ENCODE peak calls at places on chromosomes 11 and 22, in six cellular contexts. P is endothelial cell; J is Right ventricle myocardium inferior; Y is activated naive CD8-positive, alpha-beta T cell treated with anti-CD3 and anti-CD28 coated beads, Interleukin-2, amount 10 ng/mL, durations not matched to agents 7 days and 5 days; Q is neural crest cell; L is NCI-H1436 treated with DMSO at 0.1 percent for 48 hours. D is an unnamed sample.

GRCh38 chr11:7574491-7575129 is 60.8 kb downstream of the PPFIBP2 start:
- DNase-seq in Q (no peak), Y (no peak), J (no peak), P (no peak), L (no peak), D (no peak)

GRCh38 chr22:46065733-46066454 is 84.4 kb upstream of the PPARA start:
- DNase-seq in P (no peak), J (no peak), L (no peak), Q (no peak), Y (no peak), D (no peak)

GRCh38 chr11:46972343-46972742 is 35.8 kb downstream of the CSTPP1 start:
- DNase-seq in L (no peak), P (no peak), Y (no peak), Q (no peak), J (no peak), D (no peak)

GRCh38 chr22:36991220-36991619 is 28.0 kb downstream of the TST start:
- DNase-seq in J (no peak), Q (no peak), Y (no peak), P (no peak), L (no peak), D (no peak)

GRCh38 chr22:45009881-45010531 is at the start of gene PHF21B:
- DNase-seq in Q (peak), P (peak), Y (peak), J (peak), L (no peak), D (no peak)

GRCh38 chr22:32823024-32823730 is 21.7 kb downstream of the TIMP3 start:
- DNase-seq in Y (no peak), Q (peak), L (no peak), P (peak), J (no peak), D (no peak)

GRCh38 chr11:22690891-22691290 is 24.5 kb downstream of the GAS2 start:
- DNase-seq in Q (no peak), J (no peak), P (no peak), L (no peak), Y (no peak), D (no peak)

GRCh38 chr22:35564975-35565867 is 24.6 kb downstream of the RASD2 start:
- DNase-seq in Y (no peak), L (no peak), J (no peak), Q (no peak), P (no peak), D (no peak)

GRCh38 chr11:131154329-131154728 is 216.1 kb upstream of the NTM start:
- DNase-seq in J (no peak), Y (no peak), P (no peak), Q (no peak), L (no peak), D (no peak)

GRCh38 chr11:37786214-37786755 is 1188.2 kb upstream of the RAG2 start:
- DNase-seq in Y (no peak), L (no peak), Q (no peak), P (no peak), J (no peak), D (no peak)

GRCh38 chr11:7911011-7911410 is 20.1 kb downstream of the OR10A6 start:
- DNase-seq in J (no peak), Y (no peak), Q (no peak), L (no peak), P (no peak), D (no peak)

D was measured in GOT3.